ENCODE peak calls at places on chromosomes 6 and 20, in eight cellular contexts. One of them, this sample, is unnamed.

GRCh38 chr6:136782021-136782770 is 10.1 kb downstream of the MAP3K5 start:
- DNase-seq in endothelial cell of umbilical vein: peak
- DNase-seq in heart right ventricle: no peak
- DNase-seq in LoVo: peak
- DNase-seq in left ventricle myocardium superior: no peak
- DNase-seq in HCT116: no peak
- DNase-seq in HuH-7: no peak
- DNase-seq in adipocyte: peak
- DNase-seq in this sample: no peak

GRCh38 chr6:127918506-127919427 is 17.9 kb upstream of the THEMIS start:
- DNase-seq in left ventricle myocardium superior: no peak
- DNase-seq in HuH-7: no peak
- DNase-seq in endothelial cell of umbilical vein: no peak
- DNase-seq in heart right ventricle: no peak
- DNase-seq in LoVo: no peak
- DNase-seq in adipocyte: no peak
- DNase-seq in HCT116: no peak
- DNase-seq in this sample: no peak

GRCh38 chr6:146460941-146461340 is 82.7 kb upstream of the RAB32 start:
- DNase-seq in HuH-7: no peak
- DNase-seq in endothelial cell of umbilical vein: no peak
- DNase-seq in HCT116: no peak
- DNase-seq in heart right ventricle: no peak
- DNase-seq in adipocyte: no peak
- DNase-seq in left ventricle myocardium superior: no peak
- DNase-seq in LoVo: no peak
- DNase-seq in this sample: no peak

GRCh38 chr20:43138061-43138860 is 51.4 kb downstream of the PTPRT start:
- DNase-seq in LoVo: peak
- DNase-seq in heart right ventricle: no peak
- DNase-seq in endothelial cell of umbilical vein: no peak
- DNase-seq in HuH-7: no peak
- DNase-seq in left ventricle myocardium superior: no peak
- DNase-seq in adipocyte: no peak
- DNase-seq in HCT116: no peak
- DNase-seq in this sample: peak

GRCh38 chr20:19828233-19828632 is 70.2 kb downstream of the RIN2 start:
- DNase-seq in left ventricle myocardium superior: no peak
- DNase-seq in HCT116: peak
- DNase-seq in HuH-7: peak
- DNase-seq in heart right ventricle: no peak
- DNase-seq in adipocyte: no peak
- DNase-seq in endothelial cell of umbilical vein: peak
- DNase-seq in LoVo: no peak
- DNase-seq in this sample: peak

GRCh38 chr6:135117413-135117968 is 62.9 kb upstream of the HBS1L start:
- DNase-seq in heart right ventricle: no peak
- DNase-seq in adipocyte: no peak
- DNase-seq in endothelial cell of umbilical vein: no peak
- DNase-seq in HCT116: no peak
- DNase-seq in HuH-7: no peak
- DNase-seq in LoVo: no peak
- DNase-seq in left ventricle myocardium superior: no peak
- DNase-seq in this sample: no peak

GRCh38 chr20:52191132-52191435 is 495 bp downstream of the ZFP64 start:
- DNase-seq in endothelial cell of umbilical vein: no peak
- DNase-seq in LoVo: peak
- DNase-seq in adipocyte: peak
- DNase-seq in HCT116: no peak
- DNase-seq in HuH-7: no peak
- DNase-seq in left ventricle myocardium superior: no peak
- DNase-seq in heart right ventricle: no peak
- DNase-seq in this sample: no peak

GRCh38 chr6:112620832-112621569 is 273.9 kb downstream of the RFPL4B start:
- DNase-seq in heart right ventricle: no peak
- DNase-seq in LoVo: no peak
- DNase-seq in HuH-7: no peak
- DNase-seq in adipocyte: peak
- DNase-seq in left ventricle myocardium superior: no peak
- DNase-seq in endothelial cell of umbilical vein: no peak
- DNase-seq in HCT116: no peak
- DNase-seq in this sample: peak

GRCh38 chr6:87588756-87589407 is 905 bp downstream of the RARS2 start:
- DNase-seq in endothelial cell of umbilical vein: no peak
- DNase-seq in LoVo: no peak
- DNase-seq in adipocyte: peak
- DNase-seq in heart right ventricle: no peak
- DNase-seq in HuH-7: no peak
- DNase-seq in left ventricle myocardium superior: no peak
- DNase-seq in HCT116: no peak
- DNase-seq in this sample: no peak

GRCh38 chr20:17898548-17898994 is 70.0 kb downstream of the SNX5 start:
- DNase-seq in LoVo: peak
- DNase-seq in endothelial cell of umbilical vein: peak
- DNase-seq in adipocyte: peak
- DNase-seq in left ventricle myocardium superior: peak
- DNase-seq in HuH-7: peak
- DNase-seq in heart right ventricle: peak
- DNase-seq in HCT116: peak
- DNase-seq in this sample: peak

GRCh38 chr20:20212675-20213096 is 155.2 kb upstream of the INSM1 start:
- DNase-seq in endothelial cell of umbilical vein: no peak
- DNase-seq in left ventricle myocardium superior: peak
- DNase-seq in LoVo: no peak
- DNase-seq in heart right ventricle: no peak
- DNase-seq in adipocyte: no peak
- DNase-seq in HuH-7: no peak
- DNase-seq in HCT116: no peak
- DNase-seq in this sample: no peak

GRCh38 chr6:20678831-20679352 is 144.6 kb downstream of the CDKAL1 start:
- DNase-seq in heart right ventricle: no peak
- DNase-seq in adipocyte: no peak
- DNase-seq in HuH-7: no peak
- DNase-seq in HCT116: no peak
- DNase-seq in left ventricle myocardium superior: no peak
- DNase-seq in LoVo: no peak
- DNase-seq in endothelial cell of umbilical vein: no peak
- DNase-seq in this sample: no peak

This sample was measured in hepatocyte.